ENCODE peak calls at places on chromosomes 1 and 21, in ten cellular contexts. J is KBM-7; D is neural crest cell; F is OCI-LY7; V is ELR; H is CD4-positive, alpha-beta memory T cell; W is HuH-7; O is spleen; B is Kasumi-1; A is fibroblast of mammary gland. U is an unnamed sample.
A peak's percentile ranks its signal among the peaks of the same experiment; 100 is the strongest.

GRCh38 chr1:93629101-93630059 is 52.3 kb downstream of the BCAR3 start:
- DNase-seq in J (peak; percentile 75), D (no peak), F (peak; percentile 83), V (peak; percentile 86), H (peak; percentile 62), W (peak; percentile 42), O (no peak), B (peak; percentile 93), A (peak; percentile 88), U (peak; percentile 47)

GRCh38 chr1:86933562-86934377 is 19.3 kb downstream of the HS2ST1 start:
- DNase-seq in J (no peak), D (no peak), F (peak; percentile 22), V (no peak), H (no peak), W (no peak), O (no peak), B (no peak), A (no peak), U (no peak)

GRCh38 chr1:47992720-47993119 is 4.5 kb downstream of the TRABD2B start:
- DNase-seq in J (no peak), D (no peak), F (no peak), V (no peak), H (no peak), W (no peak), O (no peak), B (no peak), A (peak; percentile 88), U (no peak)

GRCh38 chr1:28594661-28595411 is 2.8 kb downstream of the RAB42 start:
- DNase-seq in J (no peak), D (no peak), F (no peak), V (peak; percentile 67), H (no peak), W (no peak), O (no peak), B (no peak), A (peak; percentile 42), U (peak; percentile 95)

GRCh38 chr1:158570480-158570879 is at the start of gene OR6P1:
- DNase-seq in J (no peak), D (no peak), F (no peak), V (no peak), H (no peak), W (no peak), O (no peak), B (no peak), A (no peak), U (no peak)

GRCh38 chr1:7401814-7402547 is 369.1 kb upstream of the VAMP3 start:
- DNase-seq in J (no peak), D (peak; percentile 0), F (no peak), V (peak; percentile 99), H (no peak), W (no peak), O (peak; percentile 9), B (no peak), A (peak; percentile 99), U (peak; percentile 98)

GRCh38 chr21:45401916-45402900 is 2.8 kb upstream of the COL18A1 start:
- DNase-seq in J (no peak), D (no peak), F (no peak), V (no peak), H (no peak), W (no peak), O (peak; percentile 56), B (no peak), A (no peak), U (no peak)

GRCh38 chr1:202578001-202578500 is 132.2 kb downstream of the SYT2 start:
- DNase-seq in J (no peak), D (no peak), F (no peak), V (no peak), H (no peak), W (no peak), O (no peak), B (no peak), A (no peak), U (no peak)